ENCODE peak calls at places on chromosomes 4 and X, in five cellular contexts. P is RWPE1; A is activated B cell treated with CpG ODN at 0.5 μM for 24 hours; B is CD4-positive, alpha-beta T cell; W is glutamatergic neuron. V is an unnamed sample.

GRCh38 chr4:56656346-56656643 is 24.8 kb downstream of the HOPX start:
- DNase-seq in B (peak), P (no peak), A (no peak), W (no peak), V (no peak)

GRCh38 chr4:144906181-144906895 is 191.7 kb downstream of the ANAPC10 start:
- DNase-seq in W (no peak), A (no peak), B (no peak), P (no peak), V (no peak)

GRCh38 chr4:123952530-123953274 is 556.1 kb downstream of the SPRY1 start:
- DNase-seq in A (no peak), P (no peak), B (no peak), W (no peak), V (no peak)

GRCh38 chr4:41799126-41799525 is 50.6 kb upstream of the PHOX2B start:
- DNase-seq in B (no peak), W (no peak), A (no peak), P (no peak), V (no peak)

GRCh38 chrX:72382199-72382590 is 76.5 kb upstream of the CITED1 start:
- DNase-seq in P (no peak), B (no peak), W (no peak), A (no peak), V (no peak)

GRCh38 chr4:86338989-86339388 is 20.9 kb downstream of the MAPK10 start:
- DNase-seq in B (no peak), W (no peak), P (peak), A (no peak), V (no peak)

GRCh38 chrX:48747415-48748026 is 14.0 kb upstream of the GLOD5 start:
- DNase-seq in W (peak), P (no peak), A (no peak), B (no peak), V (no peak)

GRCh38 chr4:92234393-92235176 is 69.2 kb upstream of the GRID2 start:
- DNase-seq in W (no peak), B (no peak), P (peak), A (no peak), V (no peak)

GRCh38 chrX:11929476-11929875 is 171.4 kb downstream of the MSL3 start:
- DNase-seq in A (no peak), W (no peak), P (no peak), B (no peak), V (no peak)

GRCh38 chr4:139763668-139764067 is 98.0 kb downstream of the MGST2 start:
- DNase-seq in P (no peak), B (no peak), W (no peak), A (no peak), V (no peak)

GRCh38 chrX:23732704-23733103 is 10.4 kb downstream of the ACOT9 start:
- DNase-seq in W (no peak), A (no peak), P (no peak), B (no peak), V (no peak)

GRCh38 chr4:53507671-53508286 is 83.5 kb downstream of the LNX1 start:
- DNase-seq in W (peak), P (no peak), A (no peak), B (no peak), V (no peak)

GRCh38 chrX:3717742-3718420 is 4.4 kb upstream of the PRKX start:
- DNase-seq in W (no peak), A (no peak), B (no peak), P (no peak), V (no peak)

GRCh38 chr4:13548059-13548983 is 4.0 kb upstream of the NKX3-2 start:
- DNase-seq in B (no peak), W (no peak), A (no peak), P (no peak), V (no peak)

GRCh38 chrX:136652822-136653723 is 5.1 kb downstream of the CD40LG start:
- DNase-seq in B (no peak), P (no peak), W (no peak), A (no peak), V (no peak)

GRCh38 chr4:4217123-4217522 is 9.6 kb downstream of the OTOP1 start:
- DNase-seq in A (no peak), B (no peak), P (no peak), W (no peak), V (no peak)

GRCh38 chr4:78024692-78025091 is 32.4 kb upstream of the FRAS1 start:
- DNase-seq in P (no peak), W (no peak), A (no peak), B (no peak), V (no peak)

GRCh38 chr4:144356941-144357381 is 216.4 kb upstream of the GYPA start:
- DNase-seq in A (no peak), B (no peak), W (no peak), P (no peak), V (no peak)

GRCh38 chr4:26613735-26614134 is 29.9 kb downstream of the TBC1D19 start:
- DNase-seq in P (no peak), A (no peak), B (no peak), W (no peak), V (no peak)

GRCh38 chr4:5996641-5997040 is 21.6 kb downstream of the C4orf50 start:
- DNase-seq in B (no peak), A (no peak), P (no peak), W (no peak), V (no peak)
- TF ChIP-seq CTCF in B (no peak), A (no peak), P (no peak), W (no peak), V (no peak)

GRCh38 chr4:97153042-97153441 is 990.2 kb downstream of the STPG2 start:
- DNase-seq in W (no peak), P (no peak), A (no peak), B (no peak), V (no peak)
- TF ChIP-seq CTCF in W (no peak), P (peak), A (no peak), B (no peak), V (peak)

DNA sequence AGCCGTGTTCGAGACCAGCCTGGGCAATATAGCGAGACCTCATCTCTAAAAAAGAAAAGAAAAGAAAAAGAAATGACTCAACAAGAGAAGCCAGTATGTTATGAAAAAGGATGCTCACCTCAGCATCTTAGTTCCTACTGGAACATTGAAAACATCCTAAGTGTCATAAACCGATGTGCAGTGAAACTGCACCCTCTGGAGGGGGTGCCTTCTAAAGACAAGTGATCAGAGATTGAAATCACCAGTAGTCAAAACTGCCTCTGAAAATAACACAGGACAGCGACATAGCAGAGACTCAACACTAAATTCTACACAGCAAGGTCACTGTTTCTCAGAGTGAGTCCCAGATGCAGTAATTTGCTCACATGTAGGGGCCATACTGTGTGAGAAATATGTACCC is 28.0 kb upstream of the ATP6AP2 start:
- DNase-seq in P (no peak), A (no peak), W (no peak), B (no peak), V (no peak)
- TF ChIP-seq CTCF in P (peak), A (no peak), W (no peak), B (no peak), V (no peak)

DNA sequence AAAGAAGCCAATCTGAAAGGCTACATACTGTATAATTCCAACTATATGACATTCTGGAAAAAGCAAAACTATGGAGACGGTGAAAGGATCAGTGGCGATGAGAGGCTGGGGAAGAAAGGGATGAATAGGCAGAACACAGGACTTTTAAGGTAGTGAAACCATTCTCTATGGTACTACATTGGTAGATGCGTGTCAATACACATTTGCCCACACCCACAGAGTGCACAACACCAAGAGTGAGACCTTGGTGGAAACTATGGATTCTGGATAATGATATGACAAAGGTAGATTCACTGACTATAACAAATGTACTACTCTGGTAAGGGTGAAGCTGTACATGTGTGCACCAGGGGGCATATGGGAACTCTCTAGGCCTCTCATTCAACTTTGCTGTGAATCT is 134.5 kb downstream of the FBXW7 start:
- DNase-seq in A (no peak), W (no peak), P (no peak), B (no peak), V (no peak)
- TF ChIP-seq CTCF in A (no peak), W (no peak), P (no peak), B (no peak), V (no peak)

GRCh38 chr4:82415922-82416365 is 14.3 kb downstream of the HNRNPDL start:
- DNase-seq in P (no peak), W (no peak), B (no peak), A (no peak), V (no peak)
- TF ChIP-seq CTCF in P (no peak), W (no peak), B (no peak), A (no peak), V (no peak)

V was measured in mesothelial cell of epicardium.